ENCODE peak calls at places on chromosomes 4 and X, in seven cellular contexts. L is SJSA1, N is NB4, J is posterior cingulate gyrus, Q is EL, G is cortex of kidney, K is RPMI7951. V is an unnamed sample.

GRCh38 chrX:18828832-18829404 is 121.5 kb downstream of the PPEF1 start:
- DNase-seq in L (no peak), N (peak; percentile 66), J (no peak), Q (peak; percentile 2), G (no peak), K (peak; percentile 51), V (peak; percentile 2)

GRCh38 chrX:111168314-111168713 is 72.3 kb downstream of the PAK3 start:
- DNase-seq in L (no peak), N (peak; percentile 41), J (no peak), Q (peak; percentile 0), G (no peak), K (peak; percentile 13), V (no peak)

GRCh38 chr4:1626941-1627340 is 57.2 kb downstream of the FAM53A start:
- DNase-seq in L (no peak), N (no peak), J (no peak), Q (no peak), G (no peak), K (no peak), V (no peak)

GRCh38 chr4:188107931-188108843 is 1.2 kb downstream of the TRIML2 start:
- DNase-seq in L (no peak), N (no peak), J (no peak), Q (peak; percentile 21), G (no peak), K (peak; percentile 15), V (peak; percentile 4)

GRCh38 chr4:76651616-76652015 is 216.6 kb downstream of the SHROOM3 start:
- DNase-seq in L (no peak), N (no peak), J (no peak), Q (peak; percentile 11), G (no peak), K (peak; percentile 36), V (no peak)

GRCh38 chrX:153416781-153417180 is 5.5 kb downstream of the ZFP92 start:
- DNase-seq in L (no peak), N (no peak), J (no peak), Q (no peak), G (no peak), K (no peak), V (no peak)

GRCh38 chr4:16124232-16124631 is 40.4 kb upstream of the PROM1 start:
- DNase-seq in L (no peak), N (no peak), J (no peak), Q (no peak), G (no peak), K (no peak), V (no peak)

GRCh38 chrX:129769467-129770154 is 10.1 kb upstream of the SASH3 start:
- DNase-seq in L (no peak), N (peak; percentile 92), J (peak; percentile 20), Q (no peak), G (no peak), K (no peak), V (no peak)

GRCh38 chrX:30513284-30513683 is 64.3 kb downstream of the TASL start:
- DNase-seq in L (no peak), N (peak; percentile 31), J (no peak), Q (no peak), G (no peak), K (peak; percentile 4), V (no peak)

GRCh38 chr4:139887378-139887801 is 221.8 kb downstream of the MGST2 start:
- DNase-seq in L (no peak), N (no peak), J (no peak), Q (no peak), G (no peak), K (no peak), V (no peak)

GRCh38 chr4:182155806-182156205 is 87.4 kb upstream of the TENM3 start:
- DNase-seq in L (no peak), N (no peak), J (no peak), Q (no peak), G (no peak), K (no peak), V (no peak)

GRCh38 chrX:151970661-151971060 is 3.8 kb downstream of the GABRE start:
- DNase-seq in L (peak; percentile 84), N (peak; percentile 28), J (no peak), Q (peak; percentile 94), G (no peak), K (peak; percentile 91), V (peak; percentile 91)

GRCh38 chr4:87105101-87105852 is 115.1 kb downstream of the KLHL8 start:
- DNase-seq in L (no peak), N (no peak), J (no peak), Q (no peak), G (no peak), K (no peak), V (no peak)

GRCh38 chr4:110622841-110623709 is at the start of gene PITX2:
- DNase-seq in L (peak; percentile 99), N (no peak), J (peak; percentile 63), Q (peak; percentile 97), G (no peak), K (peak; percentile 86), V (peak; percentile 83)

GRCh38 chrX:20397587-20397986 is 130.9 kb upstream of the RPS6KA3 start:
- DNase-seq in L (no peak), N (no peak), J (no peak), Q (no peak), G (no peak), K (no peak), V (no peak)

GRCh38 chrX:23819385-23820234 is 36.6 kb downstream of the SAT1 start:
- DNase-seq in L (no peak), N (no peak), J (no peak), Q (peak; percentile 10), G (no peak), K (peak; percentile 44), V (peak; percentile 45)

GRCh38 chr4:153067376-153067775 is 131.3 kb downstream of the FHDC1 start:
- DNase-seq in L (no peak), N (no peak), J (no peak), Q (peak; percentile 51), G (no peak), K (peak; percentile 37), V (peak; percentile 22)

GRCh38 chrX:2647627-2648026 is 43.5 kb upstream of the CD99 start:
- DNase-seq in L (no peak), N (no peak), J (no peak), Q (no peak), G (no peak), K (no peak), V (no peak)

GRCh38 chr4:139833131-139833930 is 167.7 kb downstream of the MGST2 start:
- DNase-seq in L (no peak), N (no peak), J (no peak), Q (no peak), G (no peak), K (peak; percentile 26), V (no peak)

GRCh38 chrX:109841869-109842579 is 109.0 kb upstream of the ACSL4 start:
- DNase-seq in L (no peak), N (no peak), J (no peak), Q (no peak), G (no peak), K (peak; percentile 33), V (peak; percentile 41)

V was measured in astrocyte of the spinal cord.